ENCODE peak calls at places on chromosomes 4 and X, in seven cellular contexts. X is GM20000; V is stimulated activated CD8-positive, alpha-beta memory T cell treated with anti-CD3 and anti-CD28 coated beads, Interleukin-4, amount 100 ng/mL, for 24 hours; K is sciatic nerve; O is anterior cingulate cortex; S is lower lobe of right lung; H is RKO. E is an unnamed sample.

GRCh38 chr4:1277667-1278335 is 11.9 kb upstream of the MAEA start:
- DNase-seq in X (no peak), V (no peak), K (no peak), O (no peak), S (no peak), H (peak), E (no peak)

GRCh38 chrX:21926116-21926515 is 14.4 kb upstream of the SMS start:
- DNase-seq in X (no peak), V (no peak), K (no peak), O (no peak), S (no peak), H (no peak), E (no peak)

GRCh38 chrX:73447311-73447794 is 500 bp downstream of the CDX4 start:
- DNase-seq in X (no peak), V (no peak), K (no peak), O (no peak), S (no peak), H (no peak), E (no peak)

GRCh38 chr4:163167333-163167626 is 590 bp upstream of the NAF1 start:
- DNase-seq in X (no peak), V (no peak), K (no peak), O (no peak), S (no peak), H (peak), E (no peak)

GRCh38 chrX:12610079-12610478 is 181.1 kb upstream of the PRPS2 start:
- DNase-seq in X (no peak), V (no peak), K (no peak), O (no peak), S (no peak), H (peak), E (no peak)

GRCh38 chrX:129360175-129360574 is 163.1 kb downstream of the SMARCA1 start:
- DNase-seq in X (peak), V (peak), K (peak), O (no peak), S (no peak), H (peak), E (no peak)

GRCh38 chrX:101232316-101232715 is 12.7 kb downstream of the DRP2 start:
- DNase-seq in X (no peak), V (no peak), K (no peak), O (no peak), S (no peak), H (no peak), E (no peak)

GRCh38 chr4:8045909-8046308 is 106.2 kb upstream of the AFAP1 start:
- DNase-seq in X (no peak), V (no peak), K (no peak), O (no peak), S (no peak), H (no peak), E (no peak)

GRCh38 chrX:69616520-69617203 is 749 bp downstream of the EDA start:
- DNase-seq in X (no peak), V (no peak), K (peak), O (no peak), S (peak), H (no peak), E (no peak)

GRCh38 chr4:165207431-165208321 is at the start of gene KLHL2:
- DNase-seq in X (peak), V (peak), K (peak), O (peak), S (peak), H (peak), E (peak)

GRCh38 chrX:131060147-131060546 is 2.0 kb downstream of the ARHGAP36 start:
- DNase-seq in X (no peak), V (no peak), K (no peak), O (no peak), S (no peak), H (no peak), E (no peak)

GRCh38 chrX:109840585-109840984 is 107.5 kb upstream of the ACSL4 start:
- DNase-seq in X (no peak), V (no peak), K (no peak), O (no peak), S (no peak), H (peak), E (no peak)

GRCh38 chr4:180925800-180926199 is 1317.4 kb upstream of the TENM3 start:
- DNase-seq in X (no peak), V (no peak), K (no peak), O (no peak), S (no peak), H (no peak), E (no peak)

GRCh38 chr4:145481164-145481941 is at the start of gene SMAD1:
- DNase-seq in X (peak), V (peak), K (peak), O (peak), S (peak), H (peak), E (peak)

GRCh38 chr4:17504081-17504480 is 7.8 kb downstream of the QDPR start:
- DNase-seq in X (no peak), V (no peak), K (no peak), O (no peak), S (no peak), H (no peak), E (no peak)

GRCh38 chrX:56233100-56233499 is 944 bp downstream of the KLF8 start:
- DNase-seq in X (no peak), V (no peak), K (no peak), O (no peak), S (no peak), H (no peak), E (peak)

GRCh38 chr4:19783667-19784223 is 468.0 kb upstream of the SLIT2 start:
- DNase-seq in X (no peak), V (no peak), K (no peak), O (no peak), S (no peak), H (no peak), E (no peak)

GRCh38 chrX:132508834-132509233 is 20.0 kb upstream of the MBNL3 start:
- DNase-seq in X (no peak), V (no peak), K (no peak), O (no peak), S (no peak), H (no peak), E (no peak)

GRCh38 chr4:169988252-169988651 is 37.9 kb downstream of the MFAP3L start:
- DNase-seq in X (no peak), V (no peak), K (no peak), O (no peak), S (no peak), H (no peak), E (no peak)

GRCh38 chrX:39814391-39814790 is 283.4 kb downstream of the BCOR start:
- DNase-seq in X (peak), V (no peak), K (no peak), O (no peak), S (no peak), H (peak), E (no peak)

GRCh38 chr4:31246856-31247255 is 526.7 kb downstream of the PCDH7 start:
- DNase-seq in X (no peak), V (no peak), K (no peak), O (no peak), S (no peak), H (no peak), E (no peak)

GRCh38 chr4:1655081-1655480 is 29.0 kb downstream of the FAM53A start:
- DNase-seq in X (no peak), V (no peak), K (no peak), O (no peak), S (no peak), H (no peak), E (no peak)

GRCh38 chr4:26803462-26803861 is 57.2 kb upstream of the STIM2 start:
- DNase-seq in X (no peak), V (no peak), K (no peak), O (peak), S (no peak), H (no peak), E (no peak)

GRCh38 chrX:69128573-69128972 is 36.7 kb downstream of the PJA1 start:
- DNase-seq in X (no peak), V (no peak), K (no peak), O (no peak), S (peak), H (no peak), E (no peak)